ENCODE peak calls at places on chromosomes 4 and X, in ten cellular contexts. S is NCI-H146; F is cardiac muscle cell; X is GM04504; O is iris pigment epithelial cell; H is natural killer cell; Q is activated T-helper 1 cell treated with anti-CD3 and anti-CD28 coated beads, Interleukin-2, amount 50 U/mL, for 16 hours; W is GDM1; I is aorta; U is activated gamma-delta T cell treated with Interleukin-2 at 50 U/mL for 16 hours. P is an unnamed sample.

GRCh38 chr4:85637778-85638177 is 162.8 kb downstream of the ARHGAP24 start:
- DNase-seq in X (no peak), W (no peak), O (peak), Q (no peak), F (no peak), S (no peak), U (no peak), I (no peak), H (no peak), P (no peak)

GRCh38 chr4:128462104-128462783 is 174.6 kb upstream of the PGRMC2 start:
- DNase-seq in X (no peak), O (no peak), U (no peak), W (no peak), Q (no peak), H (no peak), I (no peak), F (no peak), S (no peak), P (no peak)

GRCh38 chr4:5965225-5965624 is 53.0 kb downstream of the C4orf50 start:
- DNase-seq in O (no peak), H (no peak), Q (no peak), F (no peak), I (no peak), S (no peak), U (no peak), X (no peak), W (no peak), P (no peak)

GRCh38 chrX:77749695-77750094 is 36.3 kb downstream of the ATRX start:
- DNase-seq in O (peak), X (peak), U (no peak), S (no peak), Q (no peak), I (no peak), H (no peak), F (no peak), W (no peak), P (no peak)

GRCh38 chrX:13254076-13254785 is 65.6 kb downstream of the ATXN3L start:
- DNase-seq in O (peak), Q (no peak), H (no peak), F (no peak), S (peak), W (peak), U (no peak), X (no peak), I (no peak), P (no peak)

GRCh38 chr4:90951037-90951436 is 823.8 kb downstream of the CCSER1 start:
- DNase-seq in H (no peak), F (no peak), U (no peak), Q (no peak), W (no peak), I (no peak), X (no peak), O (peak), S (no peak), P (peak)

GRCh38 chr4:118335774-118336173 is 17.0 kb downstream of the PRSS12 start:
- DNase-seq in I (no peak), H (no peak), U (no peak), W (no peak), O (no peak), X (no peak), Q (no peak), F (no peak), S (no peak), P (no peak)

GRCh38 chr4:84913176-84913575 is 53.3 kb downstream of the WDFY3 start:
- DNase-seq in I (no peak), O (no peak), S (no peak), U (no peak), X (no peak), Q (no peak), F (no peak), H (no peak), W (no peak), P (no peak)

GRCh38 chr4:15482842-15483241 is 13.2 kb downstream of the CC2D2A start:
- DNase-seq in U (no peak), W (no peak), H (no peak), I (no peak), S (no peak), O (peak), X (no peak), F (no peak), Q (no peak), P (no peak)

GRCh38 chr4:145076473-145076855 is 21.5 kb downstream of the ANAPC10 start:
- DNase-seq in W (no peak), F (no peak), X (no peak), U (no peak), S (no peak), O (no peak), H (no peak), I (no peak), Q (no peak), P (no peak)

P was measured in COR-L47.